ENCODE peak calls at places on chromosomes 2 and 18, in six cellular contexts. L is psoas muscle, I is colonic mucosa, R is A673, T is heart left ventricle, J is cardiac fibroblast. M is an unnamed sample.

GRCh38 chr18:3330622-3331021 is 68.7 kb downstream of the MYL12B start:
- DNase-seq in J (no peak), L (no peak), I (peak), R (no peak), T (no peak), M (no peak)

GRCh38 chr2:175445276-175445675 is 263.8 kb upstream of the ATP5MC3 start:
- DNase-seq in L (no peak), R (no peak), I (no peak), J (no peak), T (no peak), M (no peak)

GRCh38 chr2:215698566-215698965 is 262.7 kb upstream of the FN1 start:
- DNase-seq in J (peak), T (no peak), L (no peak), R (no peak), I (no peak), M (no peak)

GRCh38 chr2:156038021-156038420 is 294.5 kb downstream of the NR4A2 start:
- DNase-seq in L (peak), I (no peak), J (no peak), R (no peak), T (no peak), M (no peak)

GRCh38 chr18:67590571-67591141 is 74.1 kb upstream of the DSEL start:
- DNase-seq in I (no peak), L (no peak), T (no peak), J (peak), R (peak), M (no peak)

GRCh38 chr18:2981212-2981728 is 31.7 kb downstream of the LPIN2 start:
- DNase-seq in R (peak), I (no peak), T (no peak), L (no peak), J (peak), M (no peak)

GRCh38 chr2:118784860-118785259 is 62.6 kb downstream of the EN1 start:
- DNase-seq in R (no peak), L (no peak), J (peak), T (no peak), I (no peak), M (no peak)

GRCh38 chr2:26608557-26608956 is 32.6 kb downstream of the CIB4 start:
- DNase-seq in J (no peak), L (no peak), T (no peak), I (no peak), R (no peak), M (no peak)

GRCh38 chr2:124476291-124476690 is 451.2 kb downstream of the CNTNAP5 start:
- DNase-seq in L (no peak), J (peak), R (no peak), I (no peak), T (no peak), M (no peak)

GRCh38 chr2:72041638-72042111 is 106.0 kb downstream of the CYP26B1 start:
- DNase-seq in R (no peak), T (no peak), I (no peak), L (no peak), J (no peak), M (no peak)

GRCh38 chr18:36372902-36373301 is 75.4 kb downstream of the FHOD3 start:
- DNase-seq in I (no peak), L (no peak), T (no peak), J (peak), R (no peak), M (no peak)

GRCh38 chr2:37226863-37227262 is 4.5 kb downstream of the CEBPZ start:
- DNase-seq in R (no peak), T (no peak), I (no peak), L (no peak), J (no peak), M (no peak)

GRCh38 chr2:114139542-114139941 is 249.7 kb downstream of the ACTR3 start:
- DNase-seq in R (no peak), J (no peak), L (no peak), T (no peak), I (no peak), M (no peak)

GRCh38 chr18:26052497-26052896 is 37.9 kb downstream of the SS18 start:
- DNase-seq in I (no peak), R (no peak), J (no peak), T (no peak), L (no peak), M (no peak)

GRCh38 chr2:170714156-170715061 is 728 bp upstream of the SP5 start:
- DNase-seq in J (no peak), I (peak), R (peak), T (peak), L (peak), M (peak)

GRCh38 chr2:42383855-42384530 is 23.0 kb upstream of the COX7A2L start:
- DNase-seq in I (peak), L (no peak), T (no peak), J (no peak), R (no peak), M (no peak)

GRCh38 chr18:62881509-62882016 is 166.2 kb downstream of the PHLPP1 start:
- DNase-seq in L (no peak), R (peak), J (peak), T (no peak), I (no peak), M (no peak)

GRCh38 chr18:63138469-63139340 is 180.9 kb downstream of the BCL2 start:
- DNase-seq in L (peak), I (no peak), R (peak), J (peak), T (no peak), M (peak)

GRCh38 chr2:111522231-111522768 is 361.7 kb downstream of the ANAPC1 start:
- DNase-seq in R (no peak), L (no peak), T (no peak), J (peak), I (no peak), M (no peak)

GRCh38 chr18:75581336-75582121 is 154.0 kb upstream of the SMIM21 start:
- DNase-seq in L (no peak), T (no peak), I (no peak), J (no peak), R (no peak), M (no peak)

GRCh38 chr2:121888189-121888557 is 132.7 kb downstream of the TSN start:
- DNase-seq in R (peak), T (no peak), J (no peak), L (no peak), I (no peak), M (no peak)

DNA sequence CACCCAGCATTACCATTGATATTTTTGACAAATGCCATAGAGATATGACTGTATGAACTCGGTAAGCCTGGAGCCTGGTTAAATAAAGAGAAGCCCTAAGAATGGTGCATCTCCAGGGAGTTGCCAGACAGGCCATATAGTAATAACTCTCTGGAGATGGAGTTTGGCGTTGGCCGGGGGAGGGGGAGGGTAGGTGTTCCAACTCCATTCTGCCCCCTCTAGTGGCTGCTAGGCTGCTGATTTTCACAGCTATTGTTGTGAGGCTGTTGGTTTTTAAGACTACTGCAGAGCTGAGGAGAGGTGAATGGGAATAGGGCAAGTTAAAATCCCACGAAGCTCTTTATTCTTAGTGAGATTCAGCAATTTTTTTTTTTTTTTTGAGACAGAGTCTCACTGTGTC is 99.9 kb downstream of the GALNT14 start:
- DNase-seq in I (no peak), L (no peak), J (no peak), R (peak), T (no peak), M (no peak)
- TF ChIP-seq CTCF in I (no peak), L (no peak), J (no peak), R (peak), T (no peak), M (no peak)

DNA sequence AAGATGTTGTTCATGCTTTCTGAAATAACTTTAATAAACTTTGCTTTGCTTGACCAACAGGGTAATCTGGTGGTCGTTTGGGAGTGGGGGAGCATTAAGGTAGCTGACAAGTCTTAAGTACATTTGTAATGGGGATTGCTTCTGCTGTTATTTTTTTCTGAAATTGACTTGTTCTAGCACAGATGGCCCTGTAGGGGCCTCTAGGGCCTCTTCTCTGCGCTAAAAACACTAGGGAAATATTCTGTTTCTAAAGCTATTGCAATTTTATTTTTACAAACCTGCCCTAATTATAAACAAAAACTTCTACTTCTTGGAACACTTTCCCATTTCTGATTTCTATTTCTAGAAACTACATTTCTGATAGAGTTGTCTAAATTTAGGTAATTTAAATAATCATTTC is 191.3 kb upstream of the KCNJ3 start:
- DNase-seq in I (no peak), T (no peak), R (no peak), L (no peak), J (no peak), M (no peak)
- TF ChIP-seq CTCF in I (no peak), T (no peak), R (no peak), L (no peak), J (no peak), M (no peak)

GRCh38 chr18:49207373-49207772 is 253.1 kb downstream of the DYM start:
- DNase-seq in R (no peak), J (no peak), T (no peak), L (no peak), I (no peak), M (no peak)

GRCh38 chr18:49201464-49201863 is 250.7 kb upstream of the SMAD7 start:
- DNase-seq in T (no peak), I (no peak), J (no peak), R (no peak), L (no peak), M (no peak)

DNA sequence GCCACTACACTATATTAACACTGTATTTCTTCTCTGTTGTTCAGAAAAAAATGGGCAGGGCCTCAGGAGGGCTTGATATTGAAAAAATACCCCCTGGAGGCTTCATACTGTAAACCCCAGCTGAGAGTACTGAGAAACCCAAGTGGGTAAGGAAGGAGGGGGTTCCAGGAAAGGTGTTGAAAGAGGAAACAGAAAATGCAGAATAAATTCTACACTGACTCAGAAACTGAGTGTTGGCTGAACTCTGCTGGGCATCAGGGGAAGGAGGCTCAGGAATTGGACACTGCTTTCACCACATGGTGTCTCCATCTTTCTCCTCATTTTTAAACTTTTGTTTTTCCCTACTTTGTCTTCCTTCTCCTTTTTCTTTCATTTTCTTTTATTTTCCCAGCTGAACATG is 253.7 kb downstream of the DYM start:
- DNase-seq in L (no peak), I (no peak), J (peak), R (no peak), T (no peak), M (no peak)
- TF ChIP-seq CTCF in L (no peak), I (no peak), J (no peak), R (peak), T (no peak), M (no peak)

GRCh38 chr2:186841940-186842339 is 7.0 kb downstream of the ZSWIM2 start:
- DNase-seq in L (no peak), T (no peak), I (no peak), R (peak), J (peak), M (no peak)
- TF ChIP-seq CTCF in L (no peak), T (no peak), I (no peak), R (no peak), J (no peak), M (no peak)